ENCODE peak calls at places on chromosomes 6 and 20, in five cellular contexts. One of them, this sample, is unnamed.

GRCh38 chr6:169175360-169175887 is 78.2 kb downstream of the THBS2 start:
- DNase-seq in psoas muscle: no peak
- DNase-seq in right atrium auricular region: no peak
- DNase-seq in cardiac fibroblast: no peak
- DNase-seq in mucosa of descending colon: no peak
- DNase-seq in this sample: no peak

GRCh38 chr6:131053546-131054240 is 9.4 kb downstream of the EPB41L2 start:
- DNase-seq in cardiac fibroblast: peak
- DNase-seq in psoas muscle: no peak
- DNase-seq in mucosa of descending colon: no peak
- DNase-seq in right atrium auricular region: no peak
- DNase-seq in this sample: peak

GRCh38 chr6:21740719-21741118 is 147.2 kb downstream of the SOX4 start:
- DNase-seq in right atrium auricular region: no peak
- DNase-seq in cardiac fibroblast: peak
- DNase-seq in mucosa of descending colon: no peak
- DNase-seq in psoas muscle: no peak
- DNase-seq in this sample: no peak

GRCh38 chr6:7555671-7556070 is 14.2 kb downstream of the DSP start:
- DNase-seq in cardiac fibroblast: no peak
- DNase-seq in right atrium auricular region: no peak
- DNase-seq in mucosa of descending colon: no peak
- DNase-seq in psoas muscle: no peak
- DNase-seq in this sample: no peak

GRCh38 chr20:63128367-63128766 is 87.6 kb downstream of the YTHDF1 start:
- DNase-seq in psoas muscle: peak
- DNase-seq in right atrium auricular region: no peak
- DNase-seq in cardiac fibroblast: no peak
- DNase-seq in mucosa of descending colon: peak
- DNase-seq in this sample: no peak

GRCh38 chr6:68059894-68060293 is 575.2 kb upstream of the ADGRB3 start:
- DNase-seq in psoas muscle: no peak
- DNase-seq in right atrium auricular region: no peak
- DNase-seq in cardiac fibroblast: peak
- DNase-seq in mucosa of descending colon: no peak
- DNase-seq in this sample: peak

GRCh38 chr20:55004044-55004443 is 528.7 kb downstream of the DOK5 start:
- DNase-seq in cardiac fibroblast: no peak
- DNase-seq in mucosa of descending colon: no peak
- DNase-seq in right atrium auricular region: no peak
- DNase-seq in psoas muscle: no peak
- DNase-seq in this sample: no peak

GRCh38 chr20:48716086-48716485 is 111.7 kb downstream of the PREX1 start:
- DNase-seq in right atrium auricular region: no peak
- DNase-seq in mucosa of descending colon: peak
- DNase-seq in cardiac fibroblast: no peak
- DNase-seq in psoas muscle: no peak
- DNase-seq in this sample: no peak

GRCh38 chr20:1328680-1329330 is at the start of gene SDCBP2:
- DNase-seq in right atrium auricular region: peak
- DNase-seq in cardiac fibroblast: no peak
- DNase-seq in psoas muscle: no peak
- DNase-seq in mucosa of descending colon: peak
- DNase-seq in this sample: no peak

GRCh38 chr6:126804255-126805064 is 314.0 kb upstream of the RSPO3 start:
- DNase-seq in mucosa of descending colon: no peak
- DNase-seq in right atrium auricular region: no peak
- DNase-seq in psoas muscle: no peak
- DNase-seq in cardiac fibroblast: peak
- DNase-seq in this sample: peak

GRCh38 chr6:72218125-72218524 is 331.8 kb downstream of the RIMS1 start:
- DNase-seq in cardiac fibroblast: peak
- DNase-seq in right atrium auricular region: no peak
- DNase-seq in mucosa of descending colon: no peak
- DNase-seq in psoas muscle: no peak
- DNase-seq in this sample: peak

GRCh38 chr6:144294016-144294415 is 8.9 kb downstream of the UTRN start:
- DNase-seq in cardiac fibroblast: peak
- DNase-seq in psoas muscle: no peak
- DNase-seq in right atrium auricular region: no peak
- DNase-seq in mucosa of descending colon: no peak
- DNase-seq in this sample: peak

GRCh38 chr20:25233016-25233772 is 14.7 kb upstream of the PYGB start:
- DNase-seq in cardiac fibroblast: peak
- DNase-seq in psoas muscle: no peak
- DNase-seq in right atrium auricular region: peak
- DNase-seq in mucosa of descending colon: peak
- DNase-seq in this sample: peak

GRCh38 chr20:9179867-9180266 is 111.0 kb downstream of the PLCB4 start:
- DNase-seq in psoas muscle: no peak
- DNase-seq in cardiac fibroblast: no peak
- DNase-seq in mucosa of descending colon: no peak
- DNase-seq in right atrium auricular region: no peak
- DNase-seq in this sample: no peak

DNA sequence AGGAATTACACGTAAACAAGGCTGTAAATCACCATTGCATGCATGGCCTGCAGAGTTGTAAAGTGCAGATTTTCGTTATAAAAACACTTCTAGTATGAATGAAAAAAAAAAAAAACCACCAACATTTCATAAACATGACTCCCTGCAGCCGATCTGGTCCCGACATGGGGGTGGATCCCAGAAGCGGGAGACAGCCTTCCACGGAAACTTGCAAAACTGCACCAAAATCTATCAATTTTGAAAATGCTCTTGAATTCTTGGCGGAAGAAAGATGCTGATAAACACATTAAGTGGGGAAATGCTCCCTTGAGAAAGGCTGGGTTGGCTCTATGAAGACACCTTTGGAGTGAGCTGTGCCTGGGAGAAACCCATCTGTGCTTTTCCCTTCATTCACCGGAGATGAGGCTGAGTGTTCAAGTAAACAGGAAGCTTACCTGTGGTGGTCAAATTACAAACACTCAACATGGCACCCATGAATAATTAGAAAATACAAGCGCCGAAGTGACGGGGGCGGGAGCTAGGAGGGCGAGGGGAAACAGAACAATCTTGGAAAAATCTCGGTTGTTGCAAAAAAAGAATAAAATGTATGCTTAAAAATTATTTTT is 847 bp upstream of the ANKRD60 start:
- DNase-seq in psoas muscle: no peak
- DNase-seq in right atrium auricular region: no peak
- DNase-seq in mucosa of descending colon: no peak
- DNase-seq in cardiac fibroblast: no peak
- DNase-seq in this sample: no peak
- H3K4me3 ChIP-seq in psoas muscle: no peak
- H3K4me3 ChIP-seq in right atrium auricular region: no peak
- H3K4me3 ChIP-seq in mucosa of descending colon: no peak
- H3K4me3 ChIP-seq in cardiac fibroblast: no peak
- H3K4me3 ChIP-seq in this sample: no peak

GRCh38 chr20:42484335-42484734 is 705.4 kb downstream of the PTPRT start:
- DNase-seq in mucosa of descending colon: no peak
- DNase-seq in cardiac fibroblast: peak
- DNase-seq in right atrium auricular region: peak
- DNase-seq in psoas muscle: no peak
- DNase-seq in this sample: no peak

GRCh38 chr20:42482808-42483207 is 706.9 kb downstream of the PTPRT start:
- DNase-seq in cardiac fibroblast: no peak
- DNase-seq in right atrium auricular region: no peak
- DNase-seq in psoas muscle: no peak
- DNase-seq in mucosa of descending colon: no peak
- DNase-seq in this sample: no peak

GRCh38 chr20:42484790-42485365 is 704.8 kb downstream of the PTPRT start:
- DNase-seq in psoas muscle: no peak
- DNase-seq in mucosa of descending colon: no peak
- DNase-seq in right atrium auricular region: no peak
- DNase-seq in cardiac fibroblast: no peak
- DNase-seq in this sample: no peak

GRCh38 chr20:42485566-42485965 is 704.1 kb downstream of the PTPRT start:
- DNase-seq in right atrium auricular region: no peak
- DNase-seq in mucosa of descending colon: no peak
- DNase-seq in psoas muscle: no peak
- DNase-seq in cardiac fibroblast: no peak
- DNase-seq in this sample: no peak

DNA sequence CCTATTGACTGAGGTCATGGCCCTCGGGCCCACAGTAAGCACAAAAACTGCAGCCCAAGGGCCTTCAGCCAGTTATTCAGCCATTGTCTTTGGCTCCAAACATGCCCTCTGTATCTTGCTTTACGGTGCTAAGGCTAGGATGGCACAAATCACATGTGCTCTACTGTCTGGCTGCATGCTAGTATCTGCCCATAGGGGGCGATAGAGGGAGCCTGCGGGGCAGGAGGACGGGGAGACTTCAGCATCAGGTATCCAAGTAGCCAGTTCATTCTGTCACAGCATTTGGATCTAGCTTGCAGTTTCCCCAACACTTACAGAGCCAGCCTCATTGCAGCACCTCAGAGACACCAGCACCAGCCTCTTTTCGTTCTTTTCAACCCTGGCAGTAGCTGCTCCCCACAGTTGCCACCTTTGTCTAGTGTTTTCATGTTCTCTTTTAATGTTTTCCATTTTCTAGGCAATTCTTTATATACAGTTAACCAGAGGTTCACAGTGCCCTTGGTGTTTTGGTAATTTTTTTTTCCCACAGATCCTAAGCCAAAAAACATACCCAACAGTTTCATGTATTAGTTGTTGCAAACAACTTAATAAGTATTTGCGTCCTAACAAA is 705.9 kb downstream of the PTPRT start:
- DNase-seq in psoas muscle: no peak
- DNase-seq in mucosa of descending colon: peak
- DNase-seq in cardiac fibroblast: no peak
- DNase-seq in right atrium auricular region: no peak
- DNase-seq in this sample: no peak
- TF ChIP-seq CTCF in psoas muscle: no peak
- TF ChIP-seq CTCF in mucosa of descending colon: no peak
- TF ChIP-seq CTCF in cardiac fibroblast: peak
- TF ChIP-seq CTCF in right atrium auricular region: peak
- TF ChIP-seq CTCF in this sample: no peak

GRCh38 chr6:158270389-158271127 is 41.7 kb upstream of the TULP4 start:
- DNase-seq in psoas muscle: no peak
- DNase-seq in right atrium auricular region: no peak
- DNase-seq in mucosa of descending colon: no peak
- DNase-seq in cardiac fibroblast: no peak
- DNase-seq in this sample: no peak

GRCh38 chr6:158268361-158269147 is 43.7 kb upstream of the TULP4 start:
- DNase-seq in cardiac fibroblast: no peak
- DNase-seq in right atrium auricular region: no peak
- DNase-seq in mucosa of descending colon: no peak
- DNase-seq in psoas muscle: no peak
- DNase-seq in this sample: no peak

GRCh38 chr6:158269657-158270056 is 42.6 kb upstream of the TULP4 start:
- DNase-seq in right atrium auricular region: no peak
- DNase-seq in psoas muscle: no peak
- DNase-seq in cardiac fibroblast: no peak
- DNase-seq in mucosa of descending colon: no peak
- DNase-seq in this sample: no peak

GRCh38 chr6:158278015-158278414 is 34.2 kb upstream of the TULP4 start:
- DNase-seq in psoas muscle: no peak
- DNase-seq in cardiac fibroblast: no peak
- DNase-seq in right atrium auricular region: no peak
- DNase-seq in mucosa of descending colon: no peak
- DNase-seq in this sample: no peak

GRCh38 chr6:158272324-158272723 is 39.9 kb upstream of the TULP4 start:
- DNase-seq in psoas muscle: no peak
- DNase-seq in right atrium auricular region: no peak
- DNase-seq in mucosa of descending colon: no peak
- DNase-seq in cardiac fibroblast: no peak
- DNase-seq in this sample: no peak
- H3K4me3 ChIP-seq in psoas muscle: no peak
- H3K4me3 ChIP-seq in right atrium auricular region: no peak
- H3K4me3 ChIP-seq in mucosa of descending colon: no peak
- H3K4me3 ChIP-seq in cardiac fibroblast: no peak
- H3K4me3 ChIP-seq in this sample: no peak

GRCh38 chr6:119043265-119043664 is 35.2 kb downstream of the FAM184A start:
- DNase-seq in psoas muscle: no peak
- DNase-seq in right atrium auricular region: no peak
- DNase-seq in mucosa of descending colon: no peak
- DNase-seq in cardiac fibroblast: no peak
- DNase-seq in this sample: no peak
- TF ChIP-seq CTCF in psoas muscle: no peak
- TF ChIP-seq CTCF in right atrium auricular region: no peak
- TF ChIP-seq CTCF in mucosa of descending colon: no peak
- TF ChIP-seq CTCF in cardiac fibroblast: no peak
- TF ChIP-seq CTCF in this sample: no peak

DNA sequence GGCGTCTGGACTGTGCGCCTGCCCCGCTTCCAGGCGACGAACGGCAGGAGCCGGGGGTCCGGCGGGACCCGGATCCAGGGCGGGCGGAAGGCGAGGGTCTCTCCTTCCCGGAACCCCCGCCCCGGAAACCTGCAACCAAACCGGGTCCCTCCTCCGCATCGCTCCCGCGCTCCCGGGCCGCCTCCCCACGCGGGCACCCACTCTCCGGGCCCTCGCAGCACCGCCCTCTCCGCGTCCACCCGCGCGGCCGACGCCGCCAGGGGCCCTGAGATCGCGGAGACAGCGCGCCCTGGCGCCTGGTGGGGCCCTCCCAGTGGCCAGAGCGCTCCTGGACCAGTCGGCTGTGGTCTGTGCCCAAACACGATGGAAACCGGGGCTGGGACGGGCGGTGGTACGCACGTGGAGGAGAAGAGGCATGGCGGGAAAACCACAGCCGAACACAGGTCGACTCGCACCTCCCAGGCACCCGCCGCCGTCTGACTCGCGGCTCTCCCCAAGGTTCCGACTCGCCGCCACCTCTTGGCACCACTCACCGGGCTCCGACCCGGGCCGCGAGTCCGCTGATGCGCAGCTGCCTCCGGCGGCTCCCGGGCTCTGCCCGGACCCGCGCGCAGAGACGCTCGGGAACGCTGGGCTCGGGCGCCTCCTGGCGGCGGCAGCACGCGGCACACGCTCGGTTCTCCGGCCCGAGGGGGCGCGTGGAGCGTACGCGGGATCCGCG is 7.9 kb downstream of the NKX2-2 start:
- DNase-seq in mucosa of descending colon: peak
- DNase-seq in cardiac fibroblast: peak
- DNase-seq in right atrium auricular region: no peak
- DNase-seq in psoas muscle: peak
- DNase-seq in this sample: peak
- H3K4me3 ChIP-seq in mucosa of descending colon: no peak
- H3K4me3 ChIP-seq in cardiac fibroblast: peak
- H3K4me3 ChIP-seq in right atrium auricular region: peak
- H3K4me3 ChIP-seq in psoas muscle: peak
- H3K4me3 ChIP-seq in this sample: peak

GRCh38 chr6:33413601-33414120 is 2.8 kb downstream of the PHF1 start:
- DNase-seq in mucosa of descending colon: no peak
- DNase-seq in right atrium auricular region: no peak
- DNase-seq in cardiac fibroblast: no peak
- DNase-seq in psoas muscle: no peak
- DNase-seq in this sample: no peak

GRCh38 chr6:33415831-33416230 is 2.1 kb downstream of the CUTA start:
- DNase-seq in right atrium auricular region: no peak
- DNase-seq in mucosa of descending colon: no peak
- DNase-seq in psoas muscle: no peak
- DNase-seq in cardiac fibroblast: no peak
- DNase-seq in this sample: no peak

GRCh38 chr6:33413200-33413599 is 2.4 kb downstream of the PHF1 start:
- DNase-seq in cardiac fibroblast: no peak
- DNase-seq in psoas muscle: no peak
- DNase-seq in mucosa of descending colon: no peak
- DNase-seq in right atrium auricular region: no peak
- DNase-seq in this sample: no peak

GRCh38 chr6:33416386-33417126 is 1.4 kb downstream of the CUTA start:
- DNase-seq in mucosa of descending colon: no peak
- DNase-seq in psoas muscle: no peak
- DNase-seq in cardiac fibroblast: no peak
- DNase-seq in right atrium auricular region: no peak
- DNase-seq in this sample: no peak

GRCh38 chr6:33414592-33415271 is 3.2 kb downstream of the CUTA start:
- DNase-seq in psoas muscle: no peak
- DNase-seq in mucosa of descending colon: no peak
- DNase-seq in right atrium auricular region: no peak
- DNase-seq in cardiac fibroblast: no peak
- DNase-seq in this sample: no peak
- TF ChIP-seq CTCF in psoas muscle: no peak
- TF ChIP-seq CTCF in mucosa of descending colon: no peak
- TF ChIP-seq CTCF in right atrium auricular region: no peak
- TF ChIP-seq CTCF in cardiac fibroblast: peak
- TF ChIP-seq CTCF in this sample: peak